ENCODE peak calls at places on chromosomes 6 and 20, in five cellular contexts. One of them, this sample, is unnamed.

GRCh38 chr6:2783188-2783957 is 18.2 kb downstream of the WRNIP1 start:
- DNase-seq in substantia nigra: no peak
- DNase-seq in pons: no peak
- DNase-seq in stimulated activated CD4-positive, alpha-beta T cell treated with anti-CD3 and anti-CD28 coated beads, Interleukin-4, amount 100 ng/mL, for 24 hours: no peak
- DNase-seq in uterus: no peak
- DNase-seq in this sample: no peak

GRCh38 chr6:167094820-167095637 is 27.9 kb upstream of the CCR6 start:
- DNase-seq in substantia nigra: no peak
- DNase-seq in pons: peak; percentile 39
- DNase-seq in stimulated activated CD4-positive, alpha-beta T cell treated with anti-CD3 and anti-CD28 coated beads, Interleukin-4, amount 100 ng/mL, for 24 hours: no peak
- DNase-seq in uterus: no peak
- DNase-seq in this sample: no peak

GRCh38 chr6:18262812-18263560 is 1.3 kb downstream of the DEK start:
- DNase-seq in substantia nigra: no peak
- DNase-seq in pons: peak; percentile 14
- DNase-seq in stimulated activated CD4-positive, alpha-beta T cell treated with anti-CD3 and anti-CD28 coated beads, Interleukin-4, amount 100 ng/mL, for 24 hours: peak; percentile 63
- DNase-seq in uterus: no peak
- DNase-seq in this sample: no peak

GRCh38 chr20:34977365-34978091 is 21.9 kb downstream of the MYH7B start:
- DNase-seq in substantia nigra: no peak
- DNase-seq in pons: no peak
- DNase-seq in stimulated activated CD4-positive, alpha-beta T cell treated with anti-CD3 and anti-CD28 coated beads, Interleukin-4, amount 100 ng/mL, for 24 hours: no peak
- DNase-seq in uterus: no peak
- DNase-seq in this sample: no peak

GRCh38 chr6:100257661-100258395 is 206.9 kb downstream of the SIM1 start:
- DNase-seq in substantia nigra: no peak
- DNase-seq in pons: peak; percentile 5
- DNase-seq in stimulated activated CD4-positive, alpha-beta T cell treated with anti-CD3 and anti-CD28 coated beads, Interleukin-4, amount 100 ng/mL, for 24 hours: no peak
- DNase-seq in uterus: no peak
- DNase-seq in this sample: no peak

GRCh38 chr20:23450877-23451276 is 1.8 kb downstream of the CST11 start:
- DNase-seq in substantia nigra: no peak
- DNase-seq in pons: no peak
- DNase-seq in stimulated activated CD4-positive, alpha-beta T cell treated with anti-CD3 and anti-CD28 coated beads, Interleukin-4, amount 100 ng/mL, for 24 hours: no peak
- DNase-seq in uterus: no peak
- DNase-seq in this sample: no peak

GRCh38 chr6:150267686-150268561 is 100.9 kb upstream of the IYD start:
- DNase-seq in substantia nigra: no peak
- DNase-seq in pons: peak; percentile 16
- DNase-seq in stimulated activated CD4-positive, alpha-beta T cell treated with anti-CD3 and anti-CD28 coated beads, Interleukin-4, amount 100 ng/mL, for 24 hours: no peak
- DNase-seq in uterus: no peak
- DNase-seq in this sample: no peak

GRCh38 chr6:37175332-37176267 is 5.6 kb downstream of the PIM1 start:
- DNase-seq in substantia nigra: no peak
- DNase-seq in pons: no peak
- DNase-seq in stimulated activated CD4-positive, alpha-beta T cell treated with anti-CD3 and anti-CD28 coated beads, Interleukin-4, amount 100 ng/mL, for 24 hours: no peak
- DNase-seq in uterus: no peak
- DNase-seq in this sample: no peak

GRCh38 chr20:25706793-25707192 is 10.1 kb upstream of the ZNF337 start:
- DNase-seq in substantia nigra: no peak
- DNase-seq in pons: no peak
- DNase-seq in stimulated activated CD4-positive, alpha-beta T cell treated with anti-CD3 and anti-CD28 coated beads, Interleukin-4, amount 100 ng/mL, for 24 hours: peak; percentile 39
- DNase-seq in uterus: no peak
- DNase-seq in this sample: no peak

GRCh38 chr6:148884461-148884860 is 137.6 kb downstream of the UST start:
- DNase-seq in substantia nigra: no peak
- DNase-seq in pons: no peak
- DNase-seq in stimulated activated CD4-positive, alpha-beta T cell treated with anti-CD3 and anti-CD28 coated beads, Interleukin-4, amount 100 ng/mL, for 24 hours: no peak
- DNase-seq in uterus: no peak
- DNase-seq in this sample: no peak

This sample was measured in body of pancreas.